ENCODE peak calls at places on chromosome 5, in eight cellular contexts. C is H9, F is A549, I is endothelial cell, S is spleen, Y is WTC11, Q is stomach, N is right atrium auricular region. E is an unnamed sample.

GRCh38 chr5:124584991-124585715 is 161.3 kb downstream of the ZNF608 start:
- DNase-seq in C (no peak), I (no peak), F (no peak), N (no peak), Q (no peak), Y (no peak), S (no peak), E (no peak)

GRCh38 chr5:38162625-38163024 is 95.7 kb upstream of the EGFLAM start:
- DNase-seq in F (no peak), Y (no peak), Q (no peak), C (no peak), N (no peak), I (no peak), S (no peak), E (no peak)

GRCh38 chr5:33588654-33589372 is 148.0 kb downstream of the TARS1 start:
- DNase-seq in Y (peak; percentile 83), I (peak; percentile 55), N (no peak), F (peak; percentile 56), S (no peak), C (peak; percentile 81), Q (peak; percentile 37), E (peak; percentile 24)

GRCh38 chr5:75656311-75657003 is 45.2 kb downstream of the ANKDD1B start:
- DNase-seq in S (no peak), Q (no peak), F (no peak), C (no peak), I (no peak), N (no peak), Y (no peak), E (no peak)

GRCh38 chr5:180950291-180950949 is 38.2 kb upstream of the BTNL3 start:
- DNase-seq in F (peak; percentile 6), Y (no peak), C (no peak), Q (no peak), N (no peak), S (no peak), I (no peak), E (no peak)

GRCh38 chr5:134500699-134501430 is 24.6 kb upstream of the JADE2 start:
- DNase-seq in N (no peak), Q (no peak), S (peak; percentile 29), Y (no peak), I (no peak), C (no peak), F (no peak), E (no peak)

GRCh38 chr5:39599721-39600431 is 175.1 kb upstream of the DAB2 start:
- DNase-seq in N (no peak), Q (no peak), C (no peak), I (no peak), F (peak; percentile 67), Y (no peak), S (no peak), E (no peak)

GRCh38 chr5:148708854-148709253 is 54.5 kb upstream of the HTR4 start:
- DNase-seq in Y (no peak), N (no peak), F (no peak), S (no peak), C (no peak), Q (no peak), I (no peak), E (no peak)

GRCh38 chr5:91151947-91152346 is 231.2 kb downstream of the ARRDC3 start:
- DNase-seq in Y (no peak), Q (peak; percentile 52), C (no peak), N (no peak), S (no peak), I (no peak), F (peak; percentile 66), E (no peak)

GRCh38 chr5:170306381-170306790 is 8.8 kb upstream of the LCP2 start:
- DNase-seq in F (peak; percentile 12), S (no peak), C (no peak), Q (peak; percentile 70), N (peak; percentile 91), Y (no peak), I (no peak), E (no peak)

GRCh38 chr5:135800656-135801055 is 33.8 kb upstream of the SLC25A48 start:
- DNase-seq in C (no peak), S (no peak), Y (no peak), Q (no peak), F (no peak), N (no peak), I (no peak), E (no peak)

GRCh38 chr5:38925154-38925925 is 79.5 kb downstream of the OSMR start:
- DNase-seq in I (no peak), Q (no peak), C (no peak), F (no peak), S (no peak), N (no peak), Y (no peak), E (no peak)

GRCh38 chr5:138702166-138702826 is 50.9 kb upstream of the CTNNA1 start:
- DNase-seq in I (no peak), Y (no peak), S (no peak), Q (no peak), F (no peak), C (no peak), N (no peak), E (no peak)

GRCh38 chr5:143879646-143880045 is 67.7 kb downstream of the HMHB1 start:
- DNase-seq in N (no peak), F (no peak), S (no peak), I (no peak), Y (no peak), Q (no peak), C (no peak), E (no peak)

GRCh38 chr5:17089690-17090089 is 127.7 kb upstream of the BASP1 start:
- DNase-seq in Y (no peak), F (no peak), C (no peak), Q (no peak), N (no peak), I (no peak), S (no peak), E (no peak)

GRCh38 chr5:109479260-109479860 is 69.6 kb upstream of the PJA2 start:
- DNase-seq in Y (no peak), N (no peak), I (no peak), Q (no peak), C (no peak), S (no peak), F (peak; percentile 7), E (peak; percentile 13)

GRCh38 chr5:78060421-78060820 is 234.1 kb downstream of the AP3B1 start:
- DNase-seq in Q (no peak), N (no peak), F (no peak), Y (no peak), S (no peak), C (no peak), I (no peak), E (no peak)

GRCh38 chr5:95111141-95111540 is 173.8 kb downstream of the MCTP1 start:
- DNase-seq in I (no peak), Q (no peak), F (no peak), C (no peak), Y (no peak), N (no peak), S (no peak), E (no peak)

GRCh38 chr5:69414885-69415583 is at the start of gene MARVELD2:
- DNase-seq in S (peak; percentile 90), Y (peak; percentile 94), N (no peak), Q (peak; percentile 96), C (peak; percentile 94), F (peak; percentile 77), I (peak; percentile 78), E (peak; percentile 70)

GRCh38 chr5:34789021-34789531 is 49.9 kb upstream of the TTC23L start:
- DNase-seq in I (no peak), F (peak; percentile 29), C (no peak), S (no peak), N (no peak), Q (no peak), Y (no peak), E (no peak)

GRCh38 chr5:139658928-139659667 is 10.9 kb downstream of the CXXC5 start:
- DNase-seq in C (no peak), F (peak; percentile 70), Q (peak; percentile 57), Y (no peak), N (peak; percentile 86), S (no peak), I (peak; percentile 34), E (no peak)

GRCh38 chr5:61637566-61637965 is 305.5 kb downstream of the ZSWIM6 start:
- DNase-seq in Y (no peak), C (peak; percentile 43), Q (no peak), S (no peak), N (no peak), F (no peak), I (no peak), E (no peak)

GRCh38 chr5:141650851-141651727 is at the start of gene FCHSD1:
- DNase-seq in S (peak; percentile 98), Q (peak; percentile 93), F (peak; percentile 82), C (peak; percentile 96), I (peak; percentile 96), N (peak; percentile 91), Y (peak; percentile 94), E (peak; percentile 99)

DNA sequence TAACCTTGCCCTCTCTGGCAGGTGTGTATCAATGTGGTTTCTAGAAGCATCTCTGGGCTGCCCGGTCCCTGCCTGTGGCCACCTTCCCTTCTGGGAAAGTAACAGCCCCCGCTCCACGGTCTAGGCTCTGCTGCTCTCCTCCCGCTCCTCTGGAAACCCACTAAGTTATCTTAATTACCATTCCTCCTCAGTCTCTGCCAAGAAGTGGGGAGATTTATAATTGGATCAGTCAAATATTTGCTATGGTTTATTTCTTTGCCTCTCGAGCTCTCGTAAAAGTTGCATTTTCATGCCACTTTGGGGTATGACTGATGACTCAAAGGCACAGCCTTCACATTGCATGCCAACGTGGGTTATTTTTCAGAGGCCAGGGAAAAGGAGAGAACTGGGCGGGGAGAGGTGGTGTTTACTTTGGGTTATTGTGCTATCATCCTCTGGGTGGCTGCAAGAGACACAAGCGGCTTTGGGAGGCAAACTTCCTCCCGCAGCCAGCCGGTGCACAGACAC is 205.3 kb upstream of the WWC1 start:
- DNase-seq in Y (no peak), N (no peak), F (peak; percentile 69), C (no peak), I (no peak), S (no peak), Q (no peak), E (no peak)
- TF ChIP-seq CTCF in Y (no peak), N (no peak), F (peak; percentile 19), C (peak; percentile 33), I (no peak), S (no peak), Q (no peak), E (no peak)

DNA sequence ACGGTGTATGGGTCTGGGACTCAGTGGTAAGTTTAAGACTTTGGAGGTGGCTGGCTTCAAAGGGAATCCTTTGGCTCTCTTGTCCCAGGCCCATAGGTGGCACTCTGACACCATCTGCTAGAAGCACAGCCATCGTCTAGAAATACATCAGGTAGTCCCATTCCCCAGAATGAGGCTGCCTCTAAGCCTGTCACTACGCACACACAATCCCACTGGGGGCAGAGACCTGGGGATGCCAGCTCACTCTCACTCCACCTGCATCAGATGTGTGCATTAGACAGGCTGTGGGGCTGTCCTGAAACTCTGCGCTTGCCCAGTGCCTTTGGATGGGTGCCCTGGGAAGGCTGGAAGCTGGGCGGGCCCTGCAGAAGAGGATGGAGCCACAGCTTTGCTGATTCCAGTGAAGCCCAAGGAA is 127.5 kb upstream of the PANK3 start:
- DNase-seq in C (peak; percentile 62), Q (no peak), F (peak; percentile 49), S (no peak), I (peak; percentile 51), Y (peak; percentile 63), N (no peak), E (no peak)
- TF ChIP-seq CTCF in C (peak; percentile 78), Q (peak; percentile 11), F (peak; percentile 69), S (no peak), I (peak; percentile 15), Y (peak; percentile 41), N (peak; percentile 17), E (peak; percentile 44)

GRCh38 chr5:31196309-31196708 is 2.8 kb downstream of the CDH6 start:
- DNase-seq in C (no peak), I (no peak), N (no peak), Y (no peak), F (peak; percentile 20), Q (no peak), S (no peak), E (no peak)
- TF ChIP-seq CTCF in C (peak; percentile 59), I (no peak), N (no peak), Y (no peak), F (no peak), Q (no peak), S (no peak), E (no peak)

GRCh38 chr5:119324842-119325241 is 31.0 kb upstream of the TNFAIP8 start:
- DNase-seq in F (no peak), S (no peak), N (no peak), I (no peak), C (no peak), Q (no peak), Y (no peak), E (no peak)
- TF ChIP-seq CTCF in F (no peak), S (no peak), N (no peak), I (no peak), C (no peak), Q (no peak), Y (no peak), E (no peak)

E was measured in GM10248.